ENCODE peak calls at places on chromosomes 2 and 18, in six cellular contexts. T, E, K, G, P and Z are unnamed samples.

GRCh38 chr2:28663359-28663758 is 88.3 kb upstream of the PPP1CB start:
- DNase-seq in T (no peak), E (no peak), K (no peak), G (no peak), P (no peak), Z (peak; percentile 24)

GRCh38 chr18:77267957-77268356 is 18.3 kb downstream of the GALR1 start:
- DNase-seq in T (no peak), E (no peak), K (no peak), G (no peak), P (no peak), Z (no peak)

GRCh38 chr2:53859354-53860159 is at the start of gene GPR75:
- DNase-seq in T (no peak), E (no peak), K (no peak), G (no peak), P (no peak), Z (no peak)

GRCh38 chr2:10796703-10797102 is 15.9 kb downstream of the PDIA6 start:
- DNase-seq in T (no peak), E (no peak), K (no peak), G (no peak), P (no peak), Z (no peak)

GRCh38 chr2:207558106-207558505 is 28.3 kb downstream of the CREB1 start:
- DNase-seq in T (no peak), E (peak; percentile 91), K (no peak), G (no peak), P (no peak), Z (peak; percentile 64)

GRCh38 chr2:232322560-232323327 is 55.8 kb upstream of the ALPP start:
- DNase-seq in T (no peak), E (no peak), K (no peak), G (no peak), P (no peak), Z (no peak)

GRCh38 chr18:63787673-63788072 is 12.5 kb downstream of the SERPINB7 start:
- DNase-seq in T (no peak), E (no peak), K (no peak), G (no peak), P (no peak), Z (no peak)

GRCh38 chr2:43201016-43201415 is 25.4 kb downstream of the ZFP36L2 start:
- DNase-seq in T (no peak), E (no peak), K (no peak), G (no peak), P (no peak), Z (no peak)

GRCh38 chr18:41449612-41450011 is 505.4 kb upstream of the PIK3C3 start:
- DNase-seq in T (no peak), E (no peak), K (no peak), G (no peak), P (no peak), Z (no peak)

GRCh38 chr2:108853421-108853820 is 66.8 kb downstream of the CCDC138 start:
- DNase-seq in T (no peak), E (no peak), K (no peak), G (no peak), P (no peak), Z (no peak)